ENCODE peak calls at places on chromosomes 16 and 17, in seven cellular contexts. One of them, this sample, is unnamed.
A peak's percentile ranks its signal among the peaks of the same experiment; 100 is the strongest.

GRCh38 chr16:82433042-82433441 is 193.7 kb upstream of the CDH13 start:
- DNase-seq in adrenal gland: no peak
- DNase-seq in A549: no peak
- DNase-seq in gastrocnemius medialis: no peak
- DNase-seq in ovary: no peak
- DNase-seq in uterus: no peak
- DNase-seq in stomach: no peak
- DNase-seq in this sample: no peak

GRCh38 chr16:50308237-50308965 is 42.0 kb downstream of the ADCY7 start:
- DNase-seq in adrenal gland: no peak
- DNase-seq in A549: no peak
- DNase-seq in gastrocnemius medialis: peak; percentile 13
- DNase-seq in ovary: no peak
- DNase-seq in uterus: no peak
- DNase-seq in stomach: peak; percentile 22
- DNase-seq in this sample: peak; percentile 83

GRCh38 chr16:14375132-14375491 is 254.9 kb downstream of the PARN start:
- DNase-seq in adrenal gland: no peak
- DNase-seq in A549: no peak
- DNase-seq in gastrocnemius medialis: no peak
- DNase-seq in ovary: no peak
- DNase-seq in uterus: no peak
- DNase-seq in stomach: no peak
- DNase-seq in this sample: no peak

GRCh38 chr17:879546-879945 is 97.4 kb downstream of the MRM3 start:
- DNase-seq in adrenal gland: peak; percentile 55
- DNase-seq in A549: peak; percentile 85
- DNase-seq in gastrocnemius medialis: peak; percentile 79
- DNase-seq in ovary: peak; percentile 86
- DNase-seq in uterus: peak; percentile 86
- DNase-seq in stomach: peak; percentile 92
- DNase-seq in this sample: peak; percentile 76

GRCh38 chr16:49924078-49924477 is 68.2 kb upstream of the ZNF423 start:
- DNase-seq in adrenal gland: no peak
- DNase-seq in A549: peak; percentile 64
- DNase-seq in gastrocnemius medialis: no peak
- DNase-seq in ovary: no peak
- DNase-seq in uterus: no peak
- DNase-seq in stomach: no peak
- DNase-seq in this sample: no peak

GRCh38 chr17:55433629-55434422 is 12.2 kb upstream of the MMD start:
- DNase-seq in adrenal gland: no peak
- DNase-seq in A549: peak; percentile 91
- DNase-seq in gastrocnemius medialis: no peak
- DNase-seq in ovary: no peak
- DNase-seq in uterus: no peak
- DNase-seq in stomach: peak; percentile 46
- DNase-seq in this sample: no peak

GRCh38 chr17:9053406-9053805 is 32.1 kb downstream of the NTN1 start:
- DNase-seq in adrenal gland: no peak
- DNase-seq in A549: no peak
- DNase-seq in gastrocnemius medialis: no peak
- DNase-seq in ovary: no peak
- DNase-seq in uterus: no peak
- DNase-seq in stomach: no peak
- DNase-seq in this sample: no peak

GRCh38 chr17:68573338-68573737 is 27.8 kb downstream of the FAM20A start:
- DNase-seq in adrenal gland: no peak
- DNase-seq in A549: no peak
- DNase-seq in gastrocnemius medialis: no peak
- DNase-seq in ovary: no peak
- DNase-seq in uterus: no peak
- DNase-seq in stomach: no peak
- DNase-seq in this sample: no peak

GRCh38 chr17:11999715-12000114 is 2.4 kb upstream of the ZNF18 start:
- DNase-seq in adrenal gland: no peak
- DNase-seq in A549: no peak
- DNase-seq in gastrocnemius medialis: no peak
- DNase-seq in ovary: no peak
- DNase-seq in uterus: no peak
- DNase-seq in stomach: no peak
- DNase-seq in this sample: no peak

GRCh38 chr17:11997972-11998233 is 628 bp upstream of the ZNF18 start:
- DNase-seq in adrenal gland: no peak
- DNase-seq in A549: no peak
- DNase-seq in gastrocnemius medialis: peak; percentile 12
- DNase-seq in ovary: no peak
- DNase-seq in uterus: no peak
- DNase-seq in stomach: no peak
- DNase-seq in this sample: no peak

GRCh38 chr17:11991461-11991860 is 5.8 kb downstream of the ZNF18 start:
- DNase-seq in adrenal gland: no peak
- DNase-seq in A549: no peak
- DNase-seq in gastrocnemius medialis: no peak
- DNase-seq in ovary: no peak
- DNase-seq in uterus: no peak
- DNase-seq in stomach: no peak
- DNase-seq in this sample: no peak

GRCh38 chr17:11997147-11997971 is at the start of gene ZNF18:
- DNase-seq in adrenal gland: peak; percentile 97
- DNase-seq in A549: peak; percentile 96
- DNase-seq in gastrocnemius medialis: peak; percentile 96
- DNase-seq in ovary: peak; percentile 97
- DNase-seq in uterus: peak; percentile 95
- DNase-seq in stomach: peak; percentile 98
- DNase-seq in this sample: peak; percentile 94

GRCh38 chr17:11996722-11997146 is 541 bp downstream of the ZNF18 start:
- DNase-seq in adrenal gland: no peak
- DNase-seq in A549: peak; percentile 58
- DNase-seq in gastrocnemius medialis: peak; percentile 37
- DNase-seq in ovary: no peak
- DNase-seq in uterus: no peak
- DNase-seq in stomach: peak; percentile 44
- DNase-seq in this sample: peak; percentile 47
- TF ChIP-seq CTCF in adrenal gland: peak; percentile 43
- TF ChIP-seq CTCF in A549: no peak
- TF ChIP-seq CTCF in gastrocnemius medialis: no peak
- TF ChIP-seq CTCF in ovary: no peak
- TF ChIP-seq CTCF in uterus: no peak
- TF ChIP-seq CTCF in stomach: no peak
- TF ChIP-seq CTCF in this sample: no peak

GRCh38 chr16:22188595-22189442 is 17.3 kb upstream of the EEF2K start:
- DNase-seq in adrenal gland: peak; percentile 58
- DNase-seq in A549: peak; percentile 92
- DNase-seq in gastrocnemius medialis: peak; percentile 58
- DNase-seq in ovary: peak; percentile 69
- DNase-seq in uterus: peak; percentile 72
- DNase-seq in stomach: peak; percentile 78
- DNase-seq in this sample: peak; percentile 93

GRCh38 chr16:22191966-22192260 is 14.2 kb upstream of the EEF2K start:
- DNase-seq in adrenal gland: no peak
- DNase-seq in A549: no peak
- DNase-seq in gastrocnemius medialis: peak; percentile 45
- DNase-seq in ovary: peak; percentile 52
- DNase-seq in uterus: no peak
- DNase-seq in stomach: no peak
- DNase-seq in this sample: no peak

GRCh38 chr16:22189473-22190168 is 16.5 kb upstream of the EEF2K start:
- DNase-seq in adrenal gland: peak; percentile 64
- DNase-seq in A549: no peak
- DNase-seq in gastrocnemius medialis: peak; percentile 55
- DNase-seq in ovary: peak; percentile 66
- DNase-seq in uterus: peak; percentile 79
- DNase-seq in stomach: peak; percentile 88
- DNase-seq in this sample: peak; percentile 95

GRCh38 chr16:22191089-22191965 is 14.8 kb upstream of the EEF2K start:
- DNase-seq in adrenal gland: peak; percentile 99
- DNase-seq in A549: peak; percentile 97
- DNase-seq in gastrocnemius medialis: peak; percentile 100
- DNase-seq in ovary: peak; percentile 100
- DNase-seq in uterus: peak; percentile 100
- DNase-seq in stomach: peak; percentile 100
- DNase-seq in this sample: peak; percentile 100

GRCh38 chr16:22190169-22191088 is 15.6 kb upstream of the EEF2K start:
- DNase-seq in adrenal gland: peak; percentile 100
- DNase-seq in A549: peak; percentile 100
- DNase-seq in gastrocnemius medialis: peak; percentile 100
- DNase-seq in ovary: peak; percentile 100
- DNase-seq in uterus: peak; percentile 100
- DNase-seq in stomach: peak; percentile 100
- DNase-seq in this sample: peak; percentile 100
- TF ChIP-seq POLR2A in adrenal gland: peak; percentile 82
- TF ChIP-seq POLR2A in A549: peak; percentile 28
- TF ChIP-seq POLR2A in gastrocnemius medialis: peak; percentile 88
- TF ChIP-seq POLR2A in ovary: peak; percentile 51
- TF ChIP-seq POLR2A in uterus: peak; percentile 89
- TF ChIP-seq POLR2A in stomach: no peak
- TF ChIP-seq POLR2A in this sample: no peak

GRCh38 chr17:41739661-41740352 is 5.4 kb upstream of the HAP1 start:
- DNase-seq in adrenal gland: no peak
- DNase-seq in A549: peak; percentile 73
- DNase-seq in gastrocnemius medialis: no peak
- DNase-seq in ovary: no peak
- DNase-seq in uterus: no peak
- DNase-seq in stomach: no peak
- DNase-seq in this sample: no peak
- TF ChIP-seq CTCF in adrenal gland: no peak
- TF ChIP-seq CTCF in A549: no peak
- TF ChIP-seq CTCF in gastrocnemius medialis: no peak
- TF ChIP-seq CTCF in ovary: no peak
- TF ChIP-seq CTCF in uterus: no peak
- TF ChIP-seq CTCF in stomach: no peak
- TF ChIP-seq CTCF in this sample: no peak

GRCh38 chr16:47036201-47036600 is 62.7 kb upstream of the DNAJA2 start:
- DNase-seq in adrenal gland: no peak
- DNase-seq in A549: no peak
- DNase-seq in gastrocnemius medialis: no peak
- DNase-seq in ovary: no peak
- DNase-seq in uterus: no peak
- DNase-seq in stomach: no peak
- DNase-seq in this sample: no peak
- TF ChIP-seq POLR2A in adrenal gland: no peak
- TF ChIP-seq POLR2A in A549: no peak
- TF ChIP-seq POLR2A in gastrocnemius medialis: no peak
- TF ChIP-seq POLR2A in ovary: no peak
- TF ChIP-seq POLR2A in uterus: no peak
- TF ChIP-seq POLR2A in stomach: no peak
- TF ChIP-seq POLR2A in this sample: no peak

This sample was measured in lower leg skin.